ENCODE peak calls at places on chromosomes 5 and 9, in four cellular contexts. P is stimulated activated CD4-positive, alpha-beta T cell treated with anti-CD3 and anti-CD28 coated beads, Interleukin-4, amount 100 ng/mL, for 48 hours; J is iPS DF 6.9; E is breast epithelium. H is an unnamed sample.
A peak's percentile ranks its signal among the peaks of the same experiment; 100 is the strongest.

GRCh38 chr9:25177858-25178257 is 500.4 kb downstream of the TUSC1 start:
- DNase-seq in P (no peak), J (no peak), E (no peak), H (no peak)

GRCh38 chr5:107576736-107577440 is 93.8 kb downstream of the EFNA5 start:
- DNase-seq in P (no peak), J (no peak), E (no peak), H (no peak)

GRCh38 chr5:52870448-52870847 is 82.7 kb downstream of the ITGA1 start:
- DNase-seq in P (no peak), J (no peak), E (no peak), H (no peak)

GRCh38 chr9:93820667-93821306 is 134.4 kb downstream of the BARX1 start:
- DNase-seq in P (no peak), J (no peak), E (no peak), H (no peak)

GRCh38 chr5:43305948-43306563 is 7.2 kb downstream of the HMGCS1 start:
- DNase-seq in P (no peak), J (no peak), E (no peak), H (no peak)

GRCh38 chr9:117080996-117081395 is 333.9 kb downstream of the ASTN2 start:
- DNase-seq in P (no peak), J (no peak), E (no peak), H (no peak)

GRCh38 chr9:2018162-2018643 is 3.1 kb downstream of the SMARCA2 start:
- DNase-seq in P (no peak), J (no peak), E (no peak), H (no peak)

GRCh38 chr5:141634720-141635119 is 1.9 kb downstream of the HDAC3 start:
- DNase-seq in P (no peak), J (no peak), E (no peak), H (no peak)

GRCh38 chr9:133135193-133135745 is 14.2 kb upstream of the RALGDS start:
- DNase-seq in P (peak; percentile 70), J (no peak), E (peak; percentile 81), H (no peak)

GRCh38 chr9:78132688-78133033 is 101.0 kb upstream of the GNAQ start:
- DNase-seq in P (no peak), J (no peak), E (no peak), H (no peak)

GRCh38 chr5:132003170-132003744 is 8.2 kb downstream of the ACSL6 start:
- DNase-seq in P (no peak), J (peak; percentile 41), E (no peak), H (no peak)

GRCh38 chr5:42620579-42621216 is 135.9 kb upstream of the CCDC152 start:
- DNase-seq in P (no peak), J (no peak), E (no peak), H (no peak)

GRCh38 chr9:120388000-120388855 is 191.7 kb downstream of the CDK5RAP2 start:
- DNase-seq in P (no peak), J (no peak), E (no peak), H (no peak)

GRCh38 chr5:39226100-39226451 is 6.7 kb upstream of the FYB1 start:
- DNase-seq in P (no peak), J (no peak), E (no peak), H (no peak)

GRCh38 chr9:113963017-113963620 is 87.0 kb downstream of the ZNF618 start:
- DNase-seq in P (peak; percentile 13), J (peak; percentile 27), E (no peak), H (no peak)

GRCh38 chr9:37174247-37174646 is 53.9 kb downstream of the ZCCHC7 start:
- DNase-seq in P (no peak), J (no peak), E (no peak), H (no peak)

GRCh38 chr5:56360816-56361215 is 127.7 kb upstream of the ANKRD55 start:
- DNase-seq in P (no peak), J (no peak), E (no peak), H (no peak)

GRCh38 chr5:81718300-81718699 is 32.6 kb downstream of the SSBP2 start:
- DNase-seq in P (no peak), J (no peak), E (no peak), H (no peak)

GRCh38 chr9:120583958-120584369 is 4.0 kb upstream of the CDK5RAP2 start:
- DNase-seq in P (no peak), J (no peak), E (no peak), H (peak; percentile 35)

GRCh38 chr9:127347831-127348699 is 48.9 kb upstream of the SLC2A8 start:
- DNase-seq in P (no peak), J (no peak), E (no peak), H (no peak)

GRCh38 chr9:71253021-71253420 is 131.6 kb upstream of the TRPM3 start:
- DNase-seq in P (no peak), J (no peak), E (no peak), H (no peak)

GRCh38 chr9:135489188-135489918 is 9.8 kb downstream of the PPP1R26 start:
- DNase-seq in P (no peak), J (no peak), E (no peak), H (no peak)

GRCh38 chr9:133522073-133522910 is 2.5 kb downstream of the MYMK start:
- DNase-seq in P (no peak), J (no peak), E (no peak), H (no peak)

GRCh38 chr9:121388140-121388925 is 18.3 kb upstream of the STOM start:
- DNase-seq in P (no peak), J (no peak), E (no peak), H (no peak)

GRCh38 chr5:141958113-141958512 is at the start of gene PCDH12:
- DNase-seq in P (no peak), J (no peak), E (no peak), H (no peak)

GRCh38 chr9:72371151-72371550 is 6.1 kb upstream of the ZFAND5 start:
- DNase-seq in P (no peak), J (no peak), E (no peak), H (no peak)

GRCh38 chr5:56426658-56427057 is 193.5 kb upstream of the ANKRD55 start:
- DNase-seq in P (no peak), J (no peak), E (no peak), H (no peak)

GRCh38 chr5:84715087-84715486 is 330.4 kb upstream of the EDIL3 start:
- DNase-seq in P (no peak), J (no peak), E (no peak), H (no peak)

GRCh38 chr5:61604076-61604475 is 272.0 kb downstream of the ZSWIM6 start:
- DNase-seq in P (no peak), J (no peak), E (no peak), H (no peak)

GRCh38 chr9:126681336-126681735 is 67.6 kb downstream of the LMX1B start:
- DNase-seq in P (no peak), J (no peak), E (no peak), H (no peak)

GRCh38 chr9:129763235-129763917 is 10.5 kb upstream of the PTGES start:
- DNase-seq in P (no peak), J (no peak), E (no peak), H (no peak)

GRCh38 chr9:114313186-114313585 is 9.7 kb upstream of the ORM1 start:
- DNase-seq in P (no peak), J (no peak), E (no peak), H (no peak)

H was measured in CD8-positive, alpha-beta T cell.